ENCODE peak calls at places on chromosomes 4 and X, in four cellular contexts. One of them, this sample, is unnamed.

GRCh38 chrX:35726176-35726575 is 72.0 kb upstream of the MAGEB16 start:
- DNase-seq in K562: no peak
- DNase-seq in H1: no peak
- DNase-seq in HepG2: no peak
- DNase-seq in this sample: no peak

GRCh38 chrX:68415289-68415688 is 18.0 kb downstream of the OPHN1 start:
- DNase-seq in H1: no peak
- DNase-seq in K562: no peak
- DNase-seq in HepG2: no peak
- DNase-seq in this sample: no peak

GRCh38 chr4:182827981-182828677 is 89.1 kb downstream of the DCTD start:
- DNase-seq in K562: no peak
- DNase-seq in H1: no peak
- DNase-seq in HepG2: no peak
- DNase-seq in this sample: no peak

GRCh38 chr4:188551156-188551555 is 411.9 kb downstream of the TRIML1 start:
- DNase-seq in H1: no peak
- DNase-seq in K562: no peak
- DNase-seq in HepG2: no peak
- DNase-seq in this sample: no peak

GRCh38 chrX:136731207-136731782 is 49.4 kb downstream of the ARHGEF6 start:
- DNase-seq in HepG2: no peak
- DNase-seq in H1: no peak
- DNase-seq in K562: no peak
- DNase-seq in this sample: no peak

GRCh38 chrX:10841579-10841978 is 221.2 kb upstream of the MID1 start:
- DNase-seq in K562: no peak
- DNase-seq in H1: no peak
- DNase-seq in HepG2: no peak
- DNase-seq in this sample: no peak

GRCh38 chr4:86497131-86497530 is 97.0 kb upstream of the PTPN13 start:
- DNase-seq in K562: no peak
- DNase-seq in HepG2: no peak
- DNase-seq in H1: no peak
- DNase-seq in this sample: peak

GRCh38 chr4:99400831-99401230 is 34.3 kb downstream of the ADH7 start:
- DNase-seq in H1: no peak
- DNase-seq in K562: no peak
- DNase-seq in HepG2: no peak
- DNase-seq in this sample: no peak

GRCh38 chr4:185398618-185399017 is 2.0 kb downstream of the ANKRD37 start:
- DNase-seq in HepG2: no peak
- DNase-seq in K562: no peak
- DNase-seq in H1: no peak
- DNase-seq in this sample: no peak
- TF ChIP-seq HDAC2 in HepG2: no peak
- TF ChIP-seq HDAC2 in K562: no peak
- TF ChIP-seq HDAC2 in H1: no peak
- TF ChIP-seq HDAC2 in this sample: no peak

DNA sequence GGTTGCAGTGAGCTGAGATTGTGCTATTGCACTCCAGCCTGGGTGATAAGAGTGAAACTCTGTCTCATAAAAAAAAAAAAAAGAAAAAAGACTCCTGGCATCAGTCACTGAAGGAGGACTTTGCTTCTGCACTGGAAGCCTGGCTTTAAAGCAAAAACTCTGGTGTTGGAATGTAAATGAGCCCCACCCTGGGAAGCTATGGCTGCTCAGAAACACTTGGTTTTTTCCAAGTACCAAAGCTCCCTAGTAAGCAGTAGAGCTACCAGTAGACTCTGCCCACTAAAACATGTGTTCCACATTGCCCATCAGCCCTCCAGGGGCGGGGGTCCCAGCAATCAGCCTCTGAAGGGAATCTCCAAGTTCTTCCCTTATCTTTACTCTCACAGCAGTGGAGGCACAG is 154.4 kb downstream of the SHROOM3 start:
- DNase-seq in K562: no peak
- DNase-seq in HepG2: no peak
- DNase-seq in H1: no peak
- DNase-seq in this sample: no peak
- H3K9ac ChIP-seq in K562: no peak
- H3K9ac ChIP-seq in HepG2: no peak
- H3K9ac ChIP-seq in H1: no peak
- H3K9ac ChIP-seq in this sample: no peak

GRCh38 chr4:17450431-17450830 is 61.5 kb downstream of the QDPR start:
- DNase-seq in H1: no peak
- DNase-seq in K562: no peak
- DNase-seq in HepG2: no peak
- DNase-seq in this sample: no peak

GRCh38 chr4:17447675-17448298 is 64.1 kb downstream of the QDPR start:
- DNase-seq in H1: peak
- DNase-seq in HepG2: peak
- DNase-seq in K562: peak
- DNase-seq in this sample: peak

GRCh38 chr4:17447056-17447455 is 64.8 kb downstream of the QDPR start:
- DNase-seq in K562: no peak
- DNase-seq in HepG2: no peak
- DNase-seq in H1: no peak
- DNase-seq in this sample: no peak

DNA sequence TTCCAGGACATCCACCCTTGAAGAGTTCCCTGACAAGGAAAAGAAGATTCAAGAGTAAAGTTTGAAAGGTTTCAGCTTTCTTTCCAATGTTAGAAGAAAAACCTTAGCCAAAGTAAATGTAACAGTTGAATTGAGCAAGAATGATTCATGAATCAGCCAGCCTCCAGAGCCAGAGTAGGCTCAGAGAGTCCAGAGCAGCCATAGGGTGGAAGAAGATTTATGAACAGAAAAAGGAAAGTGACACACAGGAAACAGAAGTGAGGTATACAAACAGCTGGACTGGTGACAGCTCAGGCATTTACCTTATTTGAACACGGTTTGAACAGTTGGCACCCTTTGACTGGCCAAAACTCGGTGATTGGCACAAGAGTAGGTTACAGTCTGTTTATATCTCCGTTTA is 63.2 kb downstream of the QDPR start:
- DNase-seq in H1: no peak
- DNase-seq in HepG2: no peak
- DNase-seq in K562: no peak
- DNase-seq in this sample: no peak
- TF ChIP-seq CEBPB in H1: no peak
- TF ChIP-seq CEBPB in HepG2: no peak
- TF ChIP-seq CEBPB in K562: no peak
- TF ChIP-seq CEBPB in this sample: no peak

DNA sequence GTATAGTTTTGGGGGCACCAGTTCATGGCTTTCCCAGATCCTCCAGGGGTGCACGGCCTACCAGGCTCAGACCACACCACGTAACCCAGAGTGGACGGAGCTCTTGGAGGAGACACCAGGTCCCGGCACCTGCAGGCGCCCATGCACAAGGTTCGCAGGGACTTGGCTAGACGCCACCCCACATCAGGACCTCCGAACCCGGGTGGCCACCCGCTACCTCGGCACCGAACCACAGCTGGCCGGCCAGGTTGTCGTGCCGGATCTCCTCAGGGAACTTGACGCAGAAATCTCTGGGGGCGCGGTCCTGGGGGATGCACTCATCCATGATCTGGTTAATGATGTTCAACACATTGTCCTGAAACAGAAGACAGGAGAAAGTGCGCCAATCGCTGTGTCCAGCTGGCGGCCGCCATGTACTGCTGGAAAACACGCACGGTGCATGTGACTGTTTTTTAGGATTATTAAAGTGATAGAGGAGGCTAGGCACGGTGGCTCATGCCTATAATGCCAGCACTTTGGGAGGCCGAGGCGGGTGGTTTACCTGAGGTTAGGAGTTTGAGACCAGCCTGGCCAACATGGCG is 77.1 kb downstream of the ZFYVE28 start:
- DNase-seq in H1: no peak
- DNase-seq in K562: no peak
- DNase-seq in HepG2: no peak
- DNase-seq in this sample: no peak
- TF ChIP-seq HDAC2 in H1: no peak
- TF ChIP-seq HDAC2 in K562: no peak
- TF ChIP-seq HDAC2 in HepG2: no peak
- TF ChIP-seq HDAC2 in this sample: no peak

GRCh38 chr4:88697588-88698329 is at the start of gene NAP1L5:
- DNase-seq in HepG2: no peak
- DNase-seq in K562: peak
- DNase-seq in H1: peak
- DNase-seq in this sample: peak

GRCh38 chr4:88698539-88698938 is 910 bp upstream of the NAP1L5 start:
- DNase-seq in H1: no peak
- DNase-seq in K562: peak
- DNase-seq in HepG2: no peak
- DNase-seq in this sample: no peak

GRCh38 chr4:88693792-88694191 is 3.8 kb downstream of the NAP1L5 start:
- DNase-seq in H1: no peak
- DNase-seq in K562: no peak
- DNase-seq in HepG2: no peak
- DNase-seq in this sample: no peak

GRCh38 chr4:88697113-88697512 is 516 bp downstream of the NAP1L5 start:
- DNase-seq in K562: no peak
- DNase-seq in HepG2: no peak
- DNase-seq in H1: no peak
- DNase-seq in this sample: no peak

DNA sequence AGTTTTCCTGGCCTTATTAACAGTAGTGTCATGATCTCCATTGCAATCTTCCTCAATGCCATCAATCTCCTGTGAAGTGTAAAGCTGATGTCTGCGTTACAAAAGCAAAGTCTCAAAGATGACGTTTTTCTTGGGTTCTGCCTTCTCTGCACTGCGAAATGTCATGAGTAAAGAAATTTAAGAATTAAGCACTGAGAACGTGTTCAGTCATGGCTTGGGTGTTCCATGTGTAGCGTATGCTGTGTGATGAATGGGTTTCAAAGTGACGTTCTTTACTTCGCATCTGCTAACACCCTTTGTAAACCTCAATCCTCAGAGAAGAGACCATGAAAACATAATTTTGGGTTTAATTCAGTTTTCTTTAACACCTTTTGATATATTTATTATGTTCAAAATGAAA is 1.0 kb downstream of the NAP1L5 start:
- DNase-seq in HepG2: no peak
- DNase-seq in K562: no peak
- DNase-seq in H1: no peak
- DNase-seq in this sample: no peak
- H3K9ac ChIP-seq in HepG2: no peak
- H3K9ac ChIP-seq in K562: no peak
- H3K9ac ChIP-seq in H1: no peak
- H3K9ac ChIP-seq in this sample: no peak

DNA sequence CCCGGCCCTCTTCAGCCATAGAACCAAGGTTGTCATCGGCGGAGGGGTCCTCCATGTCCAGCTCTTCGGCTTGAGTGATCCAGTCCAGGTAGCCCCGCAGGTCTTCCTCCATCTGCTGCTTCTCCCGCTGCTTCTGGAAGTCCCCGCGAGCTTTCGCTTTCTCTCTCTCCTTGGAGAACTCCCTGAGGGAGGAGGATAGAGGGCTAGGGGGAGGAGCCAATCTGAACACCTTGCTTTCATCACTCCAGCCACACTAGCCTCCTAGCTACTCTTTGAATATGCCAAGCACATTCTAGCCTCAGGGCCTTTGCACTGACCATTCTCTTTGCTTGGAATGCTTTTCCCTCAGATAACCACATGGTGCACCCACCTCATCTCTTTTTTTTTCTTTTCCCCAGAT is 6.2 kb downstream of the CACNA1F start:
- DNase-seq in H1: no peak
- DNase-seq in HepG2: no peak
- DNase-seq in K562: no peak
- DNase-seq in this sample: no peak
- TF ChIP-seq CEBPB in H1: no peak
- TF ChIP-seq CEBPB in HepG2: no peak
- TF ChIP-seq CEBPB in K562: no peak
- TF ChIP-seq CEBPB in this sample: no peak

GRCh38 chr4:166726832-166727231 is 507.5 kb downstream of the SPOCK3 start:
- DNase-seq in H1: no peak
- DNase-seq in HepG2: no peak
- DNase-seq in K562: no peak
- DNase-seq in this sample: no peak
- TF ChIP-seq HDAC2 in H1: no peak
- TF ChIP-seq HDAC2 in HepG2: no peak
- TF ChIP-seq HDAC2 in K562: no peak
- TF ChIP-seq HDAC2 in this sample: no peak

DNA sequence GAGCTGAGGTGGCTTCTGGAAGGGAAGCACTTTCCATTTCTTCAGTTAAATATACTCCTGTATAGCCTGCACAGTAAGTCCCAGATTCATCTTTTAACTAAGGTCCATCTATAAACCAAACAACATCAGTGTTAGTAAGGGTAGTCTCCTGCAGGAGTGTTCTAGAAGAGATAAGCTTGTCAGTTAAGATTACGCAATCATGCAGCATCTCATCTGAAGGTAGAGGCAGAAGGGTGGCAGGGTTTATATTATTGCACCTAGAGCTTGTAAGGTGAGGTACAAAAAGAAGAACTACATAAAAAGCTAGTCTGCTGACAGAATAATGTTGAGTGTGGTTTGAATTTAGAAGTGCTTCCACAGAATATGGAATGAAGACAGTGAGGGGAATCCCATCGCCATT is 44.0 kb downstream of the NUDT10 start:
- DNase-seq in H1: no peak
- DNase-seq in HepG2: no peak
- DNase-seq in K562: no peak
- DNase-seq in this sample: no peak
- H3K9ac ChIP-seq in H1: no peak
- H3K9ac ChIP-seq in HepG2: no peak
- H3K9ac ChIP-seq in K562: no peak
- H3K9ac ChIP-seq in this sample: no peak